ENCODE peak calls at places on chromosomes 3 and 15, in four cellular contexts. J is activated T-helper 1 cell treated with Interleukin-2 at 50 U/mL for 16 hours, F is heart left ventricle, D is iris pigment epithelial cell. Q is an unnamed sample.

GRCh38 chr15:40452296-40453090 is 11.7 kb downstream of the BAHD1 start:
- DNase-seq in J (no peak), F (no peak), D (no peak), Q (no peak)

GRCh38 chr3:177069514-177070329 is 127.6 kb downstream of the TBL1XR1 start:
- DNase-seq in J (no peak), F (no peak), D (peak), Q (no peak)

GRCh38 chr3:35640736-35641135 is 1.4 kb downstream of the ARPP21 start:
- DNase-seq in J (no peak), F (no peak), D (no peak), Q (no peak)

GRCh38 chr3:48795997-48796732 is 51.5 kb downstream of the PRKAR2A start:
- DNase-seq in J (no peak), F (no peak), D (no peak), Q (no peak)

GRCh38 chr15:68994981-68995753 is 19.3 kb upstream of the NOX5 start:
- DNase-seq in J (no peak), F (no peak), D (no peak), Q (no peak)

GRCh38 chr15:101522091-101522490 is 32.6 kb upstream of the PCSK6 start:
- DNase-seq in J (no peak), F (no peak), D (no peak), Q (no peak)

GRCh38 chr3:143585720-143586456 is 262.4 kb downstream of the SLC9A9 start:
- DNase-seq in J (no peak), F (no peak), D (no peak), Q (no peak)

GRCh38 chr15:59828871-59829270 is 139.8 kb upstream of the BNIP2 start:
- DNase-seq in J (no peak), F (no peak), D (no peak), Q (no peak)

GRCh38 chr3:130395331-130395730 is 49.9 kb downstream of the COL6A5 start:
- DNase-seq in J (no peak), F (no peak), D (peak), Q (no peak)

GRCh38 chr15:37109952-37110630 is 9.7 kb upstream of the MEIS2 start:
- DNase-seq in J (no peak), F (peak), D (no peak), Q (no peak)